ENCODE peak calls at places on chromosomes 7 and 10, in six cellular contexts. One of them, this sample, is unnamed.

GRCh38 chr7:94417261-94417660 is 22.6 kb downstream of the COL1A2 start:
- DNase-seq in mucosa of gallbladder: no peak
- DNase-seq in occipital lobe: no peak
- DNase-seq in stimulated activated CD8-positive, alpha-beta memory T cell treated with anti-CD3 and anti-CD28 coated beads, Interleukin-4, amount 100 ng/mL, for 4 hours: no peak
- DNase-seq in H54: no peak
- DNase-seq in NCI-H460: no peak
- DNase-seq in this sample: no peak

GRCh38 chr7:55966851-55967250 is 2.5 kb downstream of the NIPSNAP2 start:
- DNase-seq in mucosa of gallbladder: no peak
- DNase-seq in occipital lobe: peak; percentile 11
- DNase-seq in stimulated activated CD8-positive, alpha-beta memory T cell treated with anti-CD3 and anti-CD28 coated beads, Interleukin-4, amount 100 ng/mL, for 4 hours: no peak
- DNase-seq in H54: no peak
- DNase-seq in NCI-H460: no peak
- DNase-seq in this sample: no peak

GRCh38 chr7:27062946-27063345 is 32.9 kb downstream of the HOXA1 start:
- DNase-seq in mucosa of gallbladder: no peak
- DNase-seq in occipital lobe: no peak
- DNase-seq in stimulated activated CD8-positive, alpha-beta memory T cell treated with anti-CD3 and anti-CD28 coated beads, Interleukin-4, amount 100 ng/mL, for 4 hours: no peak
- DNase-seq in H54: no peak
- DNase-seq in NCI-H460: no peak
- DNase-seq in this sample: no peak

GRCh38 chr10:24363070-24363469 is 154.1 kb downstream of the KIAA1217 start:
- DNase-seq in mucosa of gallbladder: no peak
- DNase-seq in occipital lobe: no peak
- DNase-seq in stimulated activated CD8-positive, alpha-beta memory T cell treated with anti-CD3 and anti-CD28 coated beads, Interleukin-4, amount 100 ng/mL, for 4 hours: no peak
- DNase-seq in H54: no peak
- DNase-seq in NCI-H460: no peak
- DNase-seq in this sample: no peak

GRCh38 chr10:61896854-61897661 is 4.4 kb upstream of the ARID5B start:
- DNase-seq in mucosa of gallbladder: peak; percentile 70
- DNase-seq in occipital lobe: peak; percentile 21
- DNase-seq in stimulated activated CD8-positive, alpha-beta memory T cell treated with anti-CD3 and anti-CD28 coated beads, Interleukin-4, amount 100 ng/mL, for 4 hours: no peak
- DNase-seq in H54: no peak
- DNase-seq in NCI-H460: peak; percentile 74
- DNase-seq in this sample: peak; percentile 62

GRCh38 chr10:70053896-70054641 is 1.4 kb downstream of the MACROH2A2 start:
- DNase-seq in mucosa of gallbladder: peak; percentile 16
- DNase-seq in occipital lobe: peak; percentile 30
- DNase-seq in stimulated activated CD8-positive, alpha-beta memory T cell treated with anti-CD3 and anti-CD28 coated beads, Interleukin-4, amount 100 ng/mL, for 4 hours: no peak
- DNase-seq in H54: no peak
- DNase-seq in NCI-H460: no peak
- DNase-seq in this sample: peak; percentile 11

GRCh38 chr10:38118072-38118807 is 24.1 kb downstream of the ZNF37A start:
- DNase-seq in mucosa of gallbladder: no peak
- DNase-seq in occipital lobe: no peak
- DNase-seq in stimulated activated CD8-positive, alpha-beta memory T cell treated with anti-CD3 and anti-CD28 coated beads, Interleukin-4, amount 100 ng/mL, for 4 hours: no peak
- DNase-seq in H54: no peak
- DNase-seq in NCI-H460: no peak
- DNase-seq in this sample: no peak

GRCh38 chr10:111766464-111766863 is 417.1 kb downstream of the GPAM start:
- DNase-seq in mucosa of gallbladder: no peak
- DNase-seq in occipital lobe: no peak
- DNase-seq in stimulated activated CD8-positive, alpha-beta memory T cell treated with anti-CD3 and anti-CD28 coated beads, Interleukin-4, amount 100 ng/mL, for 4 hours: no peak
- DNase-seq in H54: no peak
- DNase-seq in NCI-H460: no peak
- DNase-seq in this sample: no peak

GRCh38 chr10:59393349-59393748 is 31.0 kb upstream of the FAM13C start:
- DNase-seq in mucosa of gallbladder: no peak
- DNase-seq in occipital lobe: no peak
- DNase-seq in stimulated activated CD8-positive, alpha-beta memory T cell treated with anti-CD3 and anti-CD28 coated beads, Interleukin-4, amount 100 ng/mL, for 4 hours: no peak
- DNase-seq in H54: no peak
- DNase-seq in NCI-H460: no peak
- DNase-seq in this sample: no peak

GRCh38 chr10:128859738-128860386 is 607.2 kb upstream of the MGMT start:
- DNase-seq in mucosa of gallbladder: peak; percentile 11
- DNase-seq in occipital lobe: no peak
- DNase-seq in stimulated activated CD8-positive, alpha-beta memory T cell treated with anti-CD3 and anti-CD28 coated beads, Interleukin-4, amount 100 ng/mL, for 4 hours: no peak
- DNase-seq in H54: no peak
- DNase-seq in NCI-H460: peak; percentile 5
- DNase-seq in this sample: no peak

GRCh38 chr10:48227213-48227612 is 47.3 kb downstream of the FRMPD2 start:
- DNase-seq in mucosa of gallbladder: no peak
- DNase-seq in occipital lobe: no peak
- DNase-seq in stimulated activated CD8-positive, alpha-beta memory T cell treated with anti-CD3 and anti-CD28 coated beads, Interleukin-4, amount 100 ng/mL, for 4 hours: no peak
- DNase-seq in H54: no peak
- DNase-seq in NCI-H460: no peak
- DNase-seq in this sample: no peak

GRCh38 chr7:124764847-124765400 is 668 bp downstream of the GPR37 start:
- DNase-seq in mucosa of gallbladder: no peak
- DNase-seq in occipital lobe: no peak
- DNase-seq in stimulated activated CD8-positive, alpha-beta memory T cell treated with anti-CD3 and anti-CD28 coated beads, Interleukin-4, amount 100 ng/mL, for 4 hours: no peak
- DNase-seq in H54: peak; percentile 22
- DNase-seq in NCI-H460: no peak
- DNase-seq in this sample: peak; percentile 21

GRCh38 chr10:103580422-103580821 is 86.9 kb downstream of the NEURL1 start:
- DNase-seq in mucosa of gallbladder: no peak
- DNase-seq in occipital lobe: no peak
- DNase-seq in stimulated activated CD8-positive, alpha-beta memory T cell treated with anti-CD3 and anti-CD28 coated beads, Interleukin-4, amount 100 ng/mL, for 4 hours: no peak
- DNase-seq in H54: no peak
- DNase-seq in NCI-H460: no peak
- DNase-seq in this sample: no peak

GRCh38 chr10:80126876-80127275 is 5.7 kb upstream of the PLAC9 start:
- DNase-seq in mucosa of gallbladder: no peak
- DNase-seq in occipital lobe: no peak
- DNase-seq in stimulated activated CD8-positive, alpha-beta memory T cell treated with anti-CD3 and anti-CD28 coated beads, Interleukin-4, amount 100 ng/mL, for 4 hours: no peak
- DNase-seq in H54: no peak
- DNase-seq in NCI-H460: no peak
- DNase-seq in this sample: no peak

GRCh38 chr7:1144269-1144771 is 15.7 kb downstream of the ZFAND2A start:
- DNase-seq in mucosa of gallbladder: no peak
- DNase-seq in occipital lobe: no peak
- DNase-seq in stimulated activated CD8-positive, alpha-beta memory T cell treated with anti-CD3 and anti-CD28 coated beads, Interleukin-4, amount 100 ng/mL, for 4 hours: no peak
- DNase-seq in H54: no peak
- DNase-seq in NCI-H460: peak; percentile 49
- DNase-seq in this sample: peak; percentile 93

GRCh38 chr7:5423272-5423843 is at the start of gene TNRC18:
- DNase-seq in mucosa of gallbladder: peak; percentile 12
- DNase-seq in occipital lobe: no peak
- DNase-seq in stimulated activated CD8-positive, alpha-beta memory T cell treated with anti-CD3 and anti-CD28 coated beads, Interleukin-4, amount 100 ng/mL, for 4 hours: no peak
- DNase-seq in H54: no peak
- DNase-seq in NCI-H460: no peak
- DNase-seq in this sample: peak; percentile 51

GRCh38 chr10:106705576-106706526 is 458.7 kb downstream of the SORCS1 start:
- DNase-seq in mucosa of gallbladder: peak; percentile 65
- DNase-seq in occipital lobe: peak; percentile 62
- DNase-seq in stimulated activated CD8-positive, alpha-beta memory T cell treated with anti-CD3 and anti-CD28 coated beads, Interleukin-4, amount 100 ng/mL, for 4 hours: no peak
- DNase-seq in H54: peak; percentile 10
- DNase-seq in NCI-H460: peak; percentile 72
- DNase-seq in this sample: peak; percentile 52

GRCh38 chr10:76984559-76985443 is 652.8 kb downstream of the KCNMA1 start:
- DNase-seq in mucosa of gallbladder: peak; percentile 57
- DNase-seq in occipital lobe: peak; percentile 58
- DNase-seq in stimulated activated CD8-positive, alpha-beta memory T cell treated with anti-CD3 and anti-CD28 coated beads, Interleukin-4, amount 100 ng/mL, for 4 hours: peak; percentile 24
- DNase-seq in H54: peak; percentile 57
- DNase-seq in NCI-H460: peak; percentile 55
- DNase-seq in this sample: peak; percentile 80

This sample was measured in thyroid gland.